ENCODE peak calls at places on chromosomes 12 and 14, in six cellular contexts. R is HCT116, M is hepatocyte, D is caudate nucleus, V is brain microvascular endothelial cell, W is stomach. B is an unnamed sample.

GRCh38 chr12:106429043-106429552 is 71.5 kb downstream of the POLR3B start:
- DNase-seq in R (no peak), M (no peak), D (no peak), V (no peak), W (no peak), B (no peak)

GRCh38 chr14:70871863-70872677 is 35.2 kb upstream of the PCNX1 start:
- DNase-seq in R (no peak), M (no peak), D (no peak), V (no peak), W (no peak), B (no peak)

GRCh38 chr14:75568791-75569190 is 9.6 kb upstream of the FLVCR2 start:
- DNase-seq in R (no peak), M (no peak), D (no peak), V (no peak), W (no peak), B (no peak)

GRCh38 chr12:69339999-69340398 is 8.2 kb upstream of the LYZ start:
- DNase-seq in R (no peak), M (no peak), D (no peak), V (no peak), W (peak), B (peak)

GRCh38 chr14:58871972-58872530 is 234.3 kb downstream of the DACT1 start:
- DNase-seq in R (no peak), M (no peak), D (no peak), V (peak), W (no peak), B (no peak)

GRCh38 chr12:103846415-103846814 is 5.4 kb upstream of the NT5DC3 start:
- DNase-seq in R (no peak), M (no peak), D (no peak), V (no peak), W (no peak), B (no peak)

GRCh38 chr12:91778091-91778819 is 367.4 kb downstream of the BTG1 start:
- DNase-seq in R (peak), M (peak), D (no peak), V (no peak), W (no peak), B (no peak)

GRCh38 chr14:104243200-104243599 is 104.8 kb downstream of the KIF26A start:
- DNase-seq in R (no peak), M (no peak), D (no peak), V (no peak), W (no peak), B (no peak)

GRCh38 chr12:19227880-19228210 is 98.3 kb downstream of the PLEKHA5 start:
- DNase-seq in R (no peak), M (no peak), D (no peak), V (no peak), W (no peak), B (no peak)

GRCh38 chr14:51852541-51852940 is 7.9 kb upstream of the GNG2 start:
- DNase-seq in R (no peak), M (no peak), D (no peak), V (no peak), W (no peak), B (no peak)

GRCh38 chr14:34593740-34594375 is 36.1 kb downstream of the SNX6 start:
- DNase-seq in R (no peak), M (no peak), D (no peak), V (peak), W (no peak), B (peak)

GRCh38 chr12:94676011-94676709 is 25.8 kb upstream of the TMCC3 start:
- DNase-seq in R (no peak), M (no peak), D (no peak), V (no peak), W (peak), B (no peak)

GRCh38 chr14:72961579-72962335 is 35.5 kb downstream of the DCAF4 start:
- DNase-seq in R (peak), M (no peak), D (no peak), V (no peak), W (no peak), B (no peak)

GRCh38 chr12:53714004-53714403 is 13.2 kb downstream of the CALCOCO1 start:
- DNase-seq in R (no peak), M (no peak), D (no peak), V (no peak), W (no peak), B (no peak)

GRCh38 chr12:98516184-98516873 is 939 bp downstream of the TMPO start:
- DNase-seq in R (peak), M (peak), D (no peak), V (peak), W (peak), B (peak)

GRCh38 chr14:92635896-92636295 is 112.5 kb downstream of the LGMN start:
- DNase-seq in R (no peak), M (no peak), D (no peak), V (no peak), W (no peak), B (no peak)

GRCh38 chr14:37591941-37592287 is 3.1 kb downstream of the FOXA1 start:
- DNase-seq in R (no peak), M (peak), D (no peak), V (no peak), W (peak), B (peak)

GRCh38 chr12:64609543-64610091 is 678 bp upstream of the RASSF3 start:
- DNase-seq in R (no peak), M (peak), D (no peak), V (peak), W (no peak), B (no peak)

GRCh38 chr12:131345521-131346436 is 365.1 kb upstream of the SFSWAP start:
- DNase-seq in R (no peak), M (no peak), D (no peak), V (no peak), W (no peak), B (no peak)

GRCh38 chr14:105165761-105166485 is 2.7 kb downstream of the JAG2 start:
- DNase-seq in R (no peak), M (no peak), D (no peak), V (no peak), W (no peak), B (peak)

GRCh38 chr12:100528044-100528443 is 45.4 kb upstream of the GAS2L3 start:
- DNase-seq in R (no peak), M (no peak), D (no peak), V (no peak), W (no peak), B (no peak)

GRCh38 chr12:31387466-31387865 is 61.5 kb upstream of the SINHCAF start:
- DNase-seq in R (no peak), M (no peak), D (no peak), V (no peak), W (no peak), B (no peak)

GRCh38 chr12:92288533-92288932 is 142.9 kb upstream of the BTG1 start:
- DNase-seq in R (no peak), M (no peak), D (peak), V (no peak), W (no peak), B (no peak)

GRCh38 chr12:102513272-102513671 is 32.9 kb upstream of the IGF1 start:
- DNase-seq in R (no peak), M (no peak), D (no peak), V (no peak), W (no peak), B (no peak)

GRCh38 chr12:100904270-100904669 is 109.7 kb downstream of the ANO4 start:
- DNase-seq in R (no peak), M (no peak), D (no peak), V (no peak), W (no peak), B (no peak)

GRCh38 chr12:57940052-57940914 is 1.1 kb upstream of the ATP23 start:
- DNase-seq in R (no peak), M (no peak), D (no peak), V (no peak), W (no peak), B (no peak)

GRCh38 chr12:39402922-39403321 is 40.0 kb downstream of the KIF21A start:
- DNase-seq in R (no peak), M (no peak), D (no peak), V (no peak), W (no peak), B (no peak)

GRCh38 chr12:1935700-1936378 is 17.4 kb upstream of the CACNA2D4 start:
- DNase-seq in R (no peak), M (no peak), D (no peak), V (no peak), W (peak), B (peak)

GRCh38 chr12:9378430-9378835 is 170.2 kb upstream of the PZP start:
- DNase-seq in R (no peak), M (no peak), D (no peak), V (no peak), W (no peak), B (no peak)

GRCh38 chr12:54163147-54163546 is 25.6 kb downstream of the SMUG1 start:
- DNase-seq in R (no peak), M (no peak), D (no peak), V (no peak), W (no peak), B (no peak)

GRCh38 chr14:64541261-64541970 is 875 bp downstream of the HSPA2 start:
- DNase-seq in R (no peak), M (no peak), D (no peak), V (no peak), W (no peak), B (peak)

GRCh38 chr12:79782197-79782890 is 91.6 kb upstream of the PAWR start:
- DNase-seq in R (no peak), M (no peak), D (no peak), V (peak), W (no peak), B (no peak)

GRCh38 chr12:71295913-71296312 is 138.1 kb upstream of the TSPAN8 start:
- DNase-seq in R (no peak), M (no peak), D (no peak), V (no peak), W (no peak), B (no peak)

GRCh38 chr12:116517431-116518045 is 41.6 kb upstream of the MAP1LC3B2 start:
- DNase-seq in R (no peak), M (no peak), D (no peak), V (no peak), W (no peak), B (no peak)

GRCh38 chr14:89748004-89748403 is 206.5 kb downstream of the EFCAB11 start:
- DNase-seq in R (no peak), M (no peak), D (no peak), V (peak), W (no peak), B (no peak)

GRCh38 chr12:15584366-15585041 is 204.7 kb downstream of the EPS8 start:
- DNase-seq in R (peak), M (peak), D (no peak), V (no peak), W (no peak), B (no peak)

GRCh38 chr12:53700567-53700966 is 24.7 kb upstream of the ATP5MC2 start:
- DNase-seq in R (no peak), M (no peak), D (no peak), V (no peak), W (peak), B (no peak)

GRCh38 chr12:68236421-68237059 is 10.9 kb upstream of the IL26 start:
- DNase-seq in R (no peak), M (no peak), D (no peak), V (no peak), W (no peak), B (no peak)
- H3K27ac ChIP-seq in R (no peak), M (no peak), D (no peak), V (no peak), W (no peak), B (peak)

GRCh38 chr14:68281497-68281896 is 461.9 kb downstream of the RAD51B start:
- DNase-seq in R (no peak), M (no peak), D (no peak), V (no peak), W (no peak), B (no peak)

GRCh38 chr14:68282479-68283377 is 463.1 kb downstream of the RAD51B start:
- DNase-seq in R (no peak), M (no peak), D (no peak), V (no peak), W (no peak), B (no peak)

GRCh38 chr14:68279437-68279720 is 459.8 kb downstream of the RAD51B start:
- DNase-seq in R (no peak), M (no peak), D (no peak), V (no peak), W (no peak), B (no peak)

GRCh38 chr14:68278568-68279436 is 459.2 kb downstream of the RAD51B start:
- DNase-seq in R (peak), M (peak), D (no peak), V (peak), W (no peak), B (no peak)

DNA sequence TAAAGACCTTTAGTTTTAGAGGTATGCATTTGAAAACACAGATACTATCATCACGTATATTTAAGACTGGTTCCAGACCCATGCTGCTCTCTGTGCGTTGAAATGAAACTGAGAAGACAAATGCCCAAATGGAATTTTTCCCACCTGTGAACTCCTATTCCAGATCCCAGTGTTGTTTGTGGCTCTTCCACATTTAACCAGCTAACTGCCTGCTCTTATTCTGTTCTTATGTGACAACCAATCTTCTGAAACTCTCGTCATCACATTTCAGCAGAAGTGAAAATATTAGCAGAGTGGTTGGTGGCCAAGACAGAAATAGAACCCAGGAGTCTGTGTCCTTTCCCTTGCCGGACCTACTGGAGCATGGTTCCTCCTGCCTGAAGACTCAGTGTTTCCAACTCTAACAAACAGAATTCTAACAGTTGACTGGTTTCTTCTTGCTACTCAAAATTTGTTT is 460.2 kb downstream of the RAD51B start:
- DNase-seq in R (no peak), M (no peak), D (no peak), V (no peak), W (no peak), B (no peak)
- H3K27ac ChIP-seq in R (no peak), M (peak), D (no peak), V (no peak), W (no peak), B (no peak)

DNA sequence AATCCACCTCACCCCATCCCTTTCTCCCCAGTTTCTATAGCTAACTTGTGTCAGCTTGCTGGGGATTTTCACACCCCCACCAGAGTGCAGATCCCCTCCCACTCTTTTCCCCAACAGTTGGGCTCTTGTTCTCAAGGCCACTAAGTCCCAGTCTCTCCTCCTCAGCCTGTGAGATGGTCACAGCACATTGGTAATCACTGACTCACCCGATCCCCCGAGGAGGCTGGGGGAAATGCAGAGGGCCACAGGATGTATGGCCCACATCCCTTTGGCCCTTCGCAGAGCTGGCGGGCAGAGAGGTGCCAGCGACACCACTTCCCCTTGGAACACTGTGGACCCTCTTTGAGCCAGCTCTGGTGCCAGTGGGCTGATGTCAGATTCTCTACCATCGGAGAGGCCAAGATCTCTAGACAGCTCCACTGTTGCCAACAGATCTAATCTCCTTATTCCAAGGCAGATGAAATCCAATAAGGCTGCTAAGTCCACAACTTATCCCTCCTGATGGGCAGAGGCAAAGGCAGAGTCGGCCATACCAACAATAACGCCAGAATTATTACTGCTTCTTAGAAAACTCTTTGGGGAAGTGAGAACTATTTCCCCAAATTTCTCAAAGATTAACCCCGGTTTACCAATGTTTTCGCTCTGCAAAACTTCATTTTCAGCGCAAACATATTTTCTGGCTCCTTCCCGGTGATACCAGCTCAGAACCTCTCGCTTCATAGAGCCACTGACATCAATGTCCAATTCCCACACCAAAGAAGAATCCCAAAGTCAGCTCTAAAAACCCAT is 1.5 kb downstream of the FMNL3 start:
- DNase-seq in R (no peak), M (no peak), D (no peak), V (peak), W (no peak), B (peak)
- H3K27ac ChIP-seq in R (no peak), M (peak), D (peak), V (peak), W (peak), B (no peak)

DNA sequence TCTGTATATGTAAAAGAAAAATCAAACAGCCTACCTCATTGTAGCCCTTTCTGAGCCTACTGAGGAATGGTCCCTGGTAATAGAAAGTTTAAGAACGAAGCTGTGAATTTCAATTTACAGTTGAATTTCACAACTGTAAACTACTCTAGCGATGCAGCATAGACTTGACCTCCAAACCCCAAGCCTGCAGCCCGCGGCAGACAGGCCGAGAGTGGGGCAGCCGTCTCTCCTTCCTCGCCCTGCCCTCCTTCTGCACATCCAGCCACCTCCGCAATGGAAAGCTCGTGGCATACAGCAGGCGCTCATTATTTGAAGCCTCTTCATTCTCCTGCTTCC is 15.3 kb downstream of the RNASE2 start:
- DNase-seq in R (no peak), M (no peak), D (no peak), V (no peak), W (no peak), B (no peak)
- H3K27ac ChIP-seq in R (no peak), M (peak), D (no peak), V (no peak), W (no peak), B (peak)

GRCh38 chr12:124294686-124295315 is at the start of gene RFLNA:
- DNase-seq in R (no peak), M (peak), D (no peak), V (no peak), W (peak), B (no peak)
- H3K27ac ChIP-seq in R (no peak), M (peak), D (no peak), V (no peak), W (peak), B (no peak)

GRCh38 chr12:6208140-6208539 is 7.9 kb downstream of the CD9 start:
- DNase-seq in R (no peak), M (no peak), D (no peak), V (no peak), W (no peak), B (no peak)
- H3K27ac ChIP-seq in R (no peak), M (no peak), D (no peak), V (no peak), W (peak), B (no peak)

GRCh38 chr12:6873094-6874006 is at the start of gene SPSB2:
- DNase-seq in R (peak), M (peak), D (peak), V (peak), W (peak), B (peak)
- H3K27ac ChIP-seq in R (peak), M (peak), D (peak), V (peak), W (peak), B (peak)

B was measured in pancreas.